ENCODE peak calls at places on chromosome 17, in seven cellular contexts. B, U, O, C, K, L and Q are unnamed samples.
A peak's percentile ranks its signal among the peaks of the same experiment; 100 is the strongest.

GRCh38 chr17:67092291-67092690 is 47.9 kb downstream of the CACNG1 start:
- DNase-seq in K (no peak), B (no peak), U (peak; percentile 11), L (no peak), O (no peak), C (no peak), Q (no peak)

GRCh38 chr17:28907052-28907438 is 4.2 kb upstream of the DHRS13 start:
- DNase-seq in B (no peak), O (no peak), L (no peak), U (no peak), C (no peak), K (no peak), Q (no peak)

GRCh38 chr17:19238167-19238505 is 970 bp downstream of the EPN2 start:
- DNase-seq in U (peak; percentile 27), C (no peak), L (peak; percentile 45), O (no peak), B (no peak), K (peak; percentile 65), Q (peak; percentile 20)

GRCh38 chr17:49016775-49017463 is 19.7 kb downstream of the IGF2BP1 start:
- DNase-seq in C (no peak), U (peak; percentile 94), O (peak; percentile 80), K (no peak), L (peak; percentile 89), B (peak; percentile 76), Q (no peak)

GRCh38 chr17:79811036-79811887 is 14.4 kb upstream of the CBX8 start:
- DNase-seq in K (peak; percentile 57), O (no peak), U (peak; percentile 33), L (peak; percentile 68), C (no peak), B (peak; percentile 50), Q (peak; percentile 72)

GRCh38 chr17:76643553-76644148 is at the start of gene ST6GALNAC1:
- DNase-seq in C (no peak), B (no peak), U (peak; percentile 26), O (no peak), L (peak; percentile 65), K (no peak), Q (no peak)

GRCh38 chr17:35865412-35866355 is 3.0 kb downstream of the HEATR9 start:
- DNase-seq in O (peak; percentile 61), K (no peak), L (peak; percentile 57), U (peak; percentile 25), B (no peak), C (no peak), Q (no peak)

GRCh38 chr17:48107137-48108055 is at the start of gene SNX11:
- DNase-seq in K (peak; percentile 97), C (no peak), O (peak; percentile 80), U (peak; percentile 89), B (peak; percentile 85), L (peak; percentile 90), Q (peak; percentile 86)

GRCh38 chr17:31857920-31858646 is 961 bp downstream of the COPRS start:
- DNase-seq in U (no peak), L (peak; percentile 3), C (no peak), B (no peak), O (no peak), K (no peak), Q (no peak)

GRCh38 chr17:71870546-71870862 is 250.3 kb upstream of the SOX9 start:
- DNase-seq in L (no peak), O (no peak), B (no peak), U (no peak), C (no peak), K (peak; percentile 47), Q (no peak)

GRCh38 chr17:79116575-79117368 is 42.1 kb downstream of the ENGASE start:
- DNase-seq in L (no peak), U (no peak), C (no peak), O (no peak), B (no peak), K (no peak), Q (no peak)

GRCh38 chr17:81976332-81977210 is 858 bp upstream of the ASPSCR1 start:
- DNase-seq in K (peak; percentile 39), O (no peak), C (no peak), U (peak; percentile 18), B (no peak), L (peak; percentile 23), Q (peak; percentile 48)

GRCh38 chr17:78355045-78355641 is 4.7 kb downstream of the SOCS3 start:
- DNase-seq in U (no peak), B (no peak), C (no peak), K (no peak), L (no peak), O (no peak), Q (no peak)

GRCh38 chr17:35807371-35808144 is 1.7 kb upstream of the TAF15 start:
- DNase-seq in K (no peak), U (peak; percentile 51), B (no peak), L (peak; percentile 45), O (peak; percentile 74), C (no peak), Q (no peak)

GRCh38 chr17:29574732-29575510 is 6.4 kb downstream of the TP53I13 start:
- DNase-seq in U (no peak), B (no peak), C (no peak), K (no peak), L (no peak), O (no peak), Q (no peak)

GRCh38 chr17:42775534-42776098 is 2.4 kb downstream of the VPS25 start:
- DNase-seq in C (no peak), L (no peak), K (no peak), U (peak; percentile 21), B (no peak), O (peak; percentile 66), Q (no peak)

DNA sequence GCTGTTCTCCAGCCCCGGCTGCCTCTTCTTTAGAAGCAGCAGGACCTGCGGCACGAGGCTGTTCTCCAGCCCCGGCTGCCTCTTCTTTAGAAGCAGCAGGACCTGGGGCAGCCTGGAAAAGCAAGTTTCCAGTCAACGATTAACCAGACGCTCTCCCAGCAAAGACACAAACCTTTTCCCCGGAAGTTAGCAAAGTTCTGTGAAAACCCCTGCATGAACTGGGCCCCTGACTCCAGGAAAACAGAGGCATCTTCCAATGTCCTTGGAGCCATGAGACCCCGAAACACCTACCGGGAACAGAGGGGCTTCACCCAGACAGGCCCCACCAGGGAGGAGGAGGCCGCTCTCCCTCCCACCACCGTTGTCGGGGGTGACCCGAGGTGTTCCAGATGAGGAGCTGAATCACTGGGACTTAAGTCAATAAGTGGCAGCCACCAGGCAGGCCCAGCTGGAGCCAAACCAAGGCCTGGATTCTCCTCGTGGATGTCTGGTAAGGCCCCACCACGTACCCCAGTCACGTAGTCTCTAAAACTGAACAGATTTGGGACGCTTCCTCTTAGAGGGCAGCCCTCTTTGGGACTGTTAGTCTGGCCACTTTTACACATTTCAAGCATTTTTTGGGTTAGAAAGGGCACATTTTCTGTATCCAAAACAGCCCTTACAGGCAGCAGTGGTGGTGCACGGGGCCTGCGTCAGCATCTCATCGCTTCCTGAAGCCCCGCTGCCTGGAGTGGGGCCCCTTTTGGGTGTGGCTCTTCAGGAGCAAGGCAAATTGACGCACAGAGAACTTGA is at the start of gene RPH3AL:
- DNase-seq in U (peak; percentile 69), L (peak; percentile 83), K (peak; percentile 67), C (no peak), O (no peak), B (peak; percentile 36), Q (no peak)
- H2AFZ ChIP-seq in U (peak within 1 kb of the TSS; percentile 84), L (peak within 1 kb of the TSS; percentile 64), K (peak within 1 kb of the TSS; percentile 59), C (no peak within 1 kb of the TSS), O (peak within 1 kb of the TSS; percentile 18), B (no peak within 1 kb of the TSS), Q (no peak within 1 kb of the TSS)

DNA sequence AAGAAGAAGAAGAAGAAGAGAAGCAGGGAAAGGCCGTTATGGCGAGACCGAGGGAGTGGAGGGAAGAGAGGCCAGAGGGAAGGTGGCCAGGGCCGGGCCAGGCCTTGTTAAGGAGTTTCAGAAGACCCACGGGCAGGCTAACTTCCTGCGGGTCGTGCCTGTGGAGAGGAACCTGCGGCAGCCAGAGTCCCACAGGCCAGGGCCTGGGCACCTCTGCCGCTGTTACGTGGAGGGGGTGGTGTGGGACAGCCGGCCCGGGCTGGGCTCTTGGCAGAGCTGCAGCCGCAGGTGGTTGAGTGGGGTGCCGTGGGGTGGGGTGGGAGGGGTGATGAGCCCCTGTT is 5.5 kb downstream of the WDR81 start:
- DNase-seq in B (no peak), C (no peak), O (no peak), L (no peak), K (no peak), U (no peak), Q (no peak)
- H2AFZ ChIP-seq in B (no peak overlapping the region), C (no peak overlapping the region), O (no peak overlapping the region), L (no peak overlapping the region), K (no peak overlapping the region), U (no peak overlapping the region), Q (no peak overlapping the region)

GRCh38 chr17:64611374-64611773 is 50.7 kb downstream of the SMURF2 start:
- DNase-seq in U (no peak), K (no peak), B (no peak), C (no peak), L (no peak), O (no peak), Q (no peak)

GRCh38 chr17:64603987-64604386 is 58.1 kb downstream of the SMURF2 start:
- DNase-seq in C (no peak), U (no peak), L (no peak), K (no peak), B (no peak), O (no peak), Q (no peak)

GRCh38 chr17:64608571-64608981 is 53.5 kb downstream of the SMURF2 start:
- DNase-seq in O (peak; percentile 58), B (no peak), L (peak; percentile 53), K (no peak), C (no peak), U (peak; percentile 55), Q (no peak)

DNA sequence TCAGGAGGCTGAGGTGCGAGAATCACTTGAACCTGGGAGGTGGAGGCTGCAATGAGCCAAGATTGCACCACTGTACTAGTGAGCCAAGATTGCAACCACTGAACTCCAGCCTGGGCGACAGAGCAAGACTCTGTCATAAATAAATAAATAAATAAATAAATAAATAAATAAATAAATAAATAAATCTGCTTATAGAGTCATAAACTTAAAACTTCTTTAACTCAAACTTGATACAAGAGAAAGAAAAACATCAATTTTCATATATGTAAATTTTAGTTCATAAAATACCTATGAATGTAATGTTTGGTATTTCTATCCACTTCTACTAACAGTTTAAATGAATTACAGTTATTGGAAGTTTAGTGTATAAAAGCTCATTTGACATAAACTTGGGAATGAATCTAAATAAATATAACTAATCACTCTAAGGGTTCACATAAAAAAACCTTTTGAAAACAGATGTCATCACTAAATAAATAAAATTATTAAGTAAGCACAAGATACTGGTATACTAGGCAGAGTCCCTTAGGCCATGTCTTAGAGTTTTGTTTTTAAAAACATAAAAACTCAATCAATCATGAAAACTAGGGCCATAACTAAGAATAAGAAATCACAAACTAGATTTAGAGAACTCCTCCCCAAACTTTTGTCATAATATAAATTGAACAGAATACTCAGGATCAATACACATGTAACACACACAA is 54.1 kb downstream of the SMURF2 start:
- DNase-seq in U (no peak), L (peak; percentile 26), O (no peak), B (no peak), C (no peak), K (no peak), Q (no peak)
- H2AFZ ChIP-seq in U (no peak overlapping the region), L (no peak overlapping the region), O (no peak overlapping the region), B (no peak overlapping the region), C (no peak overlapping the region), K (no peak overlapping the region), Q (no peak overlapping the region)

DNA sequence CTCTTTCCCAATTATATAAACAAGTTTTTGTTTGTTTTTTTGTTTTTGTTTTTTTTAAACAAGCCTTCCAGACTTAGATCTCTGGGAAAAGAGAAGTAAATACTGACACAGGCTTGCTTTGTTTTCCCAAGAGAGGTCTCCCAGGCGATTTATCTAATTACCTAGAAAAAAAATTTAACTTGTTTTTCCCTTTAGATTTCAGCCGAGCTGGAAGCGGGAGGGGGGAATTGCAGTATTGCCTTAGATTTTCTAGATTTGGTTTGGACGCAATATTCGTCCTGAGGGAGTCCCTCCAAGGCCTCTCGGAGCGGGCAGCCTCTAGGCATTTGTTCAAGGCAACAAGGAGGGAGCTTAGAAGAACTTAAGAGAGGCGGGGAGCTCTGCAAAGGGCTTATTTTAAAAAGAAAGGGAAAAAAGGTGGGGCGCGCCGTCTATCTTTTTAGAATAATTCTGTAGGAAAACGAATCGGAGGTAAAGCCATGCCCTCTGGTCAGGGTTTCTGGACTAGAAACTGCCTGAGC is 479 bp upstream of the TMEM94 start:
- DNase-seq in B (no peak), U (no peak), L (no peak), C (no peak), K (no peak), O (no peak), Q (no peak)
- H2AFZ ChIP-seq in B (peak overlapping the region; percentile 10), U (peak overlapping the region; percentile 81), L (peak overlapping the region; percentile 75), C (peak overlapping the region; percentile 87), K (peak overlapping the region; percentile 20), O (peak overlapping the region; percentile 98), Q (peak overlapping the region; percentile 73)